ENCODE peak calls at places on chromosomes 12 and 14, in four cellular contexts. J is cardiac fibroblast, D is astrocyte, B is astrocyte of the spinal cord. W is an unnamed sample.

GRCh38 chr12:2248087-2248900 is 195.5 kb downstream of the CACNA1C start:
- DNase-seq in B (peak), D (peak), J (peak), W (peak)

GRCh38 chr14:64680013-64680674 is 24.1 kb upstream of the PLEKHG3 start:
- DNase-seq in D (peak), B (no peak), J (no peak), W (no peak)

GRCh38 chr12:116366456-116366776 is 88.9 kb upstream of the MED13L start:
- DNase-seq in B (no peak), J (no peak), D (no peak), W (no peak)

GRCh38 chr14:21978184-21978998 is 304.8 kb upstream of the OR4E1 start:
- DNase-seq in B (peak), D (no peak), J (peak), W (no peak)

GRCh38 chr12:69007166-69007857 is 74.3 kb upstream of the CPM start:
- DNase-seq in B (peak), D (peak), J (peak), W (peak)

GRCh38 chr12:76119887-76120286 is 35.4 kb upstream of the NAP1L1 start:
- DNase-seq in J (no peak), D (no peak), B (no peak), W (no peak)

GRCh38 chr12:1350055-1350933 is 244.1 kb downstream of the FBXL14 start:
- DNase-seq in B (peak), D (peak), J (peak), W (peak)

GRCh38 chr12:6062427-6063378 is 61.8 kb downstream of the VWF start:
- DNase-seq in J (peak), D (no peak), B (peak), W (no peak)

GRCh38 chr12:84161296-84161695 is 751.3 kb downstream of the SLC6A15 start:
- DNase-seq in D (no peak), B (peak), J (no peak), W (no peak)

GRCh38 chr14:102063092-102063807 is 23.6 kb downstream of the HSP90AA1 start:
- DNase-seq in D (peak), B (peak), J (peak), W (peak)

GRCh38 chr12:120851939-120852338 is 52.2 kb downstream of the SPPL3 start:
- DNase-seq in B (no peak), J (no peak), D (no peak), W (no peak)
- H3K4me3 ChIP-seq in B (no peak), J (no peak), D (no peak), W (no peak)

GRCh38 chr12:113133036-113133435 is 2.5 kb downstream of the RASAL1 start:
- DNase-seq in D (no peak), J (no peak), B (no peak), W (no peak)
- H3K4me3 ChIP-seq in D (no peak), J (no peak), B (no peak), W (no peak)

DNA sequence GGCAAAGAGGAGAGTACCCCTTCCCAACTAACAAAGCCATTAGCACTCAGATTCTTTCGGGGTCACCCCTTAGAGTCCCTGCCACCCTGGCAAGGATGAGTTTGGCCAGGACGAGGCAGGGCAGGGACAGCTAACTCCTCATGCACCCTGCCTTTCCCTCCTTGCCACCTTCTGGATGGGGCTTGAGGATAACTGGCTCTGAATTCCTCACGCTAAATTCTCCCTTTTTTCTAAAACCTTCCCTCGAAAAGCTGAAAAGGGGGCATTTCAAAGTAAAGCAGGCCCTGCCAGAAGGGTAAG is 9.1 kb downstream of the RARG start:
- DNase-seq in J (no peak), B (no peak), D (no peak), W (no peak)
- H3K4me3 ChIP-seq in J (no peak), B (no peak), D (no peak), W (no peak)

GRCh38 chr12:32106517-32107366 is at the start of gene BICD1:
- DNase-seq in D (peak), B (peak), J (peak), W (peak)

GRCh38 chr12:32107376-32108267 is 975 bp downstream of the BICD1 start:
- DNase-seq in J (peak), B (peak), D (peak), W (no peak)

GRCh38 chr12:32110417-32110816 is 3.8 kb downstream of the BICD1 start:
- DNase-seq in B (no peak), D (no peak), J (no peak), W (no peak)

GRCh38 chr12:32110942-32111341 is 4.3 kb downstream of the BICD1 start:
- DNase-seq in D (no peak), J (no peak), B (no peak), W (no peak)

GRCh38 chr12:32108829-32109228 is 2.2 kb downstream of the BICD1 start:
- DNase-seq in J (no peak), B (no peak), D (no peak), W (no peak)
- H3K4me3 ChIP-seq in J (peak), B (peak), D (peak), W (peak)

DNA sequence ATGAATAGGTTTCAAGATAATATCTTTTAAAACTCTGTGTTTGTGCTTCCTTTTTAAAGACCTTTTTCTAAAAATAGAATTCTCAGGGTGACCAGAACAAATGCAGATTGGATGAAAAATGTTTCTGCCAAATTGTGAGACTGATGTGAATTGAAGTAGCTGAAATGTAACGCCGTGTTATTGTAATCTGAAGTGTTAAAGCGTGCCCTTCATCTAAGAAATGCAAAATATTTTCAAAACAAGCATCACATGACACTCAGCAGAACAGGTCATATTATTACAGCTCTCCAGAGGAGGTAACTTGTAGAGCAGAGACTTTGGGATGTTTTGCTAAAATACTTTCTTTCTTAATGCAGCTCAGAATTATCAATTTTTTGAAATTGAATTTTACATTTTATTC is 90.0 kb upstream of the PLEKHA5 start:
- DNase-seq in D (no peak), J (no peak), B (no peak), W (no peak)
- H3K4me3 ChIP-seq in D (no peak), J (no peak), B (no peak), W (no peak)

GRCh38 chr14:92644601-92645515 is 103.6 kb downstream of the LGMN start:
- DNase-seq in D (no peak), B (no peak), J (no peak), W (no peak)

GRCh38 chr14:92645841-92646478 is 102.5 kb downstream of the LGMN start:
- DNase-seq in J (peak), B (peak), D (peak), W (no peak)

GRCh38 chr14:92649066-92649465 is 99.4 kb downstream of the LGMN start:
- DNase-seq in D (no peak), B (no peak), J (no peak), W (no peak)

GRCh38 chr14:92647499-92648279 is 100.7 kb downstream of the LGMN start:
- DNase-seq in D (no peak), B (peak), J (peak), W (no peak)

DNA sequence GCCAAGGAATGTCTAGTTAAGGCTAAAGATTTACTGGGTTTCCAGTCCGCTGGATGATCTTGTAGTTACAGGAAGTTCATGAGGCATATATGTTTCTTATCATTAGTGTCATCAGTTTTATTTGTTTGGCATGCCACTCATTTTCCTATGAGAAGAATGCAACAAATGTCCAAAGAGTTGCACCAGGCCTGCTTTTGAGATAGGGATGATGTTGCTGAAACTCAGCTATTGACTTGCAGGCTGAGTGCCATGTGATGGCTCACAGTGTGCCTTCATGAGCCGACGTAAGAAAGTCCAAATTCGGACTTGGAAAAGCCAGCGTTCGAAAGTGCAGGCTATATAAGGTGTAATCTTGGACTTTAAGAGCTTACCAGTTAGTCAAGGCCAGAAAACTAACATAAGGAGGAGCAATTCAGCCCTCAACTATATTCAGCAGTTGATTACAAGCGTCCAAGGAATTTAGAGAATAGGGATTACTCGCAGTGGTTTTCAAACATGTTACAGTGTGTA is 101.4 kb downstream of the LGMN start:
- DNase-seq in J (peak), D (peak), B (peak), W (peak)
- H3K4me3 ChIP-seq in J (no peak), D (no peak), B (no peak), W (no peak)

GRCh38 chr14:91243098-91243483 is 1.4 kb downstream of the GPR68 start:
- DNase-seq in B (no peak), D (no peak), J (no peak), W (no peak)
- H3K4me3 ChIP-seq in B (no peak), D (no peak), J (no peak), W (no peak)

GRCh38 chr12:113422929-113423669 is 919 bp downstream of the SDSL start:
- DNase-seq in J (no peak), B (no peak), D (no peak), W (no peak)
- H3K4me3 ChIP-seq in J (peak), B (peak), D (peak), W (peak)

GRCh38 chr12:95014554-95014953 is 11.1 kb upstream of the NDUFA12 start:
- DNase-seq in D (no peak), B (no peak), J (no peak), W (no peak)
- H3K4me3 ChIP-seq in D (no peak), B (no peak), J (no peak), W (no peak)